ENCODE peak calls at places on chromosome 1, in five cellular contexts. E is K562, S is HepG2, X is SK-N-SH, W is GM12878. A is an unnamed sample.

GRCh38 chr1:230798187-230798484 is 50.9 kb downstream of the CAPN9 start:
- DNase-seq in S (no peak), W (no peak), E (no peak), X (no peak), A (no peak)

GRCh38 chr1:179046808-179047636 is 21.3 kb downstream of the FAM20B start:
- DNase-seq in X (no peak), W (no peak), E (peak), S (no peak), A (no peak)

GRCh38 chr1:152878042-152878441 is at the start of gene SMCP:
- DNase-seq in W (no peak), E (peak), S (no peak), X (no peak), A (no peak)

GRCh38 chr1:116218922-116219321 is 107.7 kb downstream of the MAB21L3 start:
- DNase-seq in W (no peak), E (no peak), S (peak), X (no peak), A (no peak)

GRCh38 chr1:107525961-107526360 is 385.1 kb downstream of the NTNG1 start:
- DNase-seq in W (no peak), X (no peak), E (no peak), S (peak), A (no peak)

GRCh38 chr1:99180343-99180808 is 83.9 kb upstream of the PLPPR4 start:
- DNase-seq in X (peak), W (peak), E (peak), S (peak), A (peak)

GRCh38 chr1:248861621-248862020 is 2.7 kb upstream of the ZNF692 start:
- DNase-seq in E (no peak), X (no peak), S (no peak), W (no peak), A (no peak)

GRCh38 chr1:92461364-92462097 is 25.2 kb downstream of the GFI1 start:
- DNase-seq in S (peak), W (no peak), X (no peak), E (no peak), A (no peak)

GRCh38 chr1:17742590-17742989 is 12.5 kb upstream of the ACTL8 start:
- DNase-seq in X (peak), E (no peak), W (no peak), S (no peak), A (no peak)

GRCh38 chr1:156153362-156153761 is at the start of gene SEMA4A:
- DNase-seq in W (no peak), E (no peak), S (no peak), X (no peak), A (no peak)

DNA sequence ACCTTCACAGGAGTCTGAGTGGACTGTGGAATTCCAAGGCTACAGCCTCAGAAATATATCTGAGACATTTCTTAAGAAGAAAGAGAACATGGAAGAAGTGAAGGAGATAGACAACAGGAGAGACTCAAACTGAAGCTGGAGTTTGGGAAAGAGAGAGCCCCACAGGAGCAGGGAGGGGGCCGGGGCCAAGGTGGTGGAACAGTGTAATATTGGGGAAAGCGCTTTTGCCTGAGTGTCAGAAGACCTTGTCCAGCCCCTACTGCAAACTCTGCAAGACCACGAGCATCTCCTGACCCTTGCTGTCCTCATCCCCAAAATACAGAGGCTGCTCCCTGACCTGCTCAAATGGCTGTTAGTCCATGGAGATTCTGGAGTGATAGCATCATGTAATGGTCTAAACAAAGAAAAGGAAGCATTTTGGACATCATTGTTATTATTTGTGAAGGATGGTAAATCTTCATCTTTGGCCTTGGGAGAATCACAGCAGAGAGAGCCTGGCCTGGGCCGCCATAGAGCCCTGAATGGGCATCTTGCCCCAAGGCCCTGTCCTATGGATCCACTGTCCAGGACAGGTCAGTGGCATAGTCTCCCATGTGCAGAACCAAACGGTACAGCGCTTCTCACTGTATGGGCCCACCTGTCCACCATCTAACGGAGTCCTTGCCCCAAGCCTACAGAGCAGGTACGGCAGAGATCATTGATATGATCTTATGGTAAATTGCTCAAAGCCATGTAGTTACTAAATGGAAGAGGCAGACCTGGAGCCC is 185.5 kb downstream of the FOXD2 start:
- DNase-seq in E (no peak), X (no peak), W (no peak), S (no peak), A (no peak)
- TF ChIP-seq FOXM1 in E (no peak), X (no peak), W (no peak), S (no peak), A (no peak)

DNA sequence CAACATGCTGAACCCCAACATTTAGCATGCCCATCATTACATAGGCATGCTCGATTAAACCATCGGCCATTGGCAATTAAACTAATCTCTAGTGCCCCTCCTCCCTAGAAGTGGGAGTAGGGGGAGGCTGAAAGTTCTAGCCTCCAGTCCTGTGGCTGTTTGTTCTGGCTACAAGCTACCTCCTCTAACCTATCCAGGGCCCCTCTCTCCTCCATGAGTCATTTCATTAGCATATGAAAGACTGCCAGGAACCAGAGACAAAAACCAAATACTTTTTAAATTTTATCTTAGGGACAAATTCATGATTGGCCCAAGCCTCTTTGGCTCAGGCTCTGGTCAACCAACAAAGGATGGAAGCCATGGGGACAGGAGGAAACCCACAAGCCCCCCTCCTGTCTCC is 231.1 kb downstream of the CACNA1E start:
- DNase-seq in W (no peak), S (no peak), X (no peak), E (no peak), A (no peak)
- TF ChIP-seq FOXM1 in W (no peak), S (no peak), X (no peak), E (no peak), A (no peak)

GRCh38 chr1:227370463-227371254 is 52.4 kb upstream of the CDC42BPA start:
- DNase-seq in X (no peak), S (no peak), E (no peak), W (no peak), A (no peak)
- TF ChIP-seq FOXM1 in X (no peak), S (no peak), E (no peak), W (no peak), A (no peak)

DNA sequence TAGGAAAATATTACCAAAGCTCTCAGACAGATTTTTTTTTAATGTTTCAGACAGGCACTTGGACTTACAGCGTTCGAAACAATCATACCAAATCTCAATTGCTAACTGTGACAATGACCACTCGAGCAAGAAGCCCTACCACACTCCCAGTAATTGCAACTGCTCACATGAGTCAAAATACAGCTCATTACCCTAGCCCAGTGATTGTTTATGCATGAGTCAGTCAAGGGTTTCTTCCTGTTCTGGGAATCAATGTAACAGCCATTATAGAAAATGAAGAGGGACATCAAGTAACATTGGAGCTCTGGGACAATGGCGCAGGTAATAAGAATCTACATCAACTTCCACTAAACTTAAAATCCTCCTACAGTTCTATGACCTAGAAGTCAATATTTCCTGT is 56.1 kb upstream of the SH3GLB1 start:
- DNase-seq in W (no peak), X (no peak), E (no peak), S (no peak), A (peak)
- TF ChIP-seq FOXM1 in W (no peak), X (no peak), E (no peak), S (no peak), A (no peak)

DNA sequence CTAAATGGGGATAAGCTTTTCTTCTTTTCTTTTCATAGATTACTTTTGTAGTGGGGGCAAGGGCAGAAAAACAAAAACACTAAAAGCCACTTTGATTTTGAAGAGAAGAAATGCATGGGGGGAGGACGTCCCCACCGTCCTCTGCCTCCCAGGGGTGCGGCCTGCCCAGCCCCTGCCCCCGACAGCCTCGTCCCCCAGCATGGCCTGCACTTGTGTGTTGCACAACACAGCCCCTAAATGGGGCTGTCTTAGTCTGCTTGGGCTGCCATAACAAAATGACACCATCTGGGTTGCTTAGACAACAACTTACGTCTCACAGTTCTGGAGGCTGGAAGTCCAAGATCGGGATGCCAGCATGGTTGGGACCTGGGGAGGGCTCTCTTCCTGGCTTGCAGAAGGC is 57.3 kb upstream of the TMEM51 start:
- DNase-seq in S (no peak), E (no peak), X (no peak), W (no peak), A (no peak)
- TF ChIP-seq FOXM1 in S (no peak), E (no peak), X (no peak), W (no peak), A (no peak)

A was measured in HEK293T.